ENCODE peak calls at places on chromosomes 13 and 19, in seven cellular contexts. One of them, this sample, is unnamed.

GRCh38 chr19:40177286-40178070 is 13.7 kb upstream of the MAP3K10 start:
- DNase-seq in breast epithelium: no peak
- DNase-seq in endothelial cell of umbilical vein: no peak
- DNase-seq in spleen: no peak
- DNase-seq in SK-N-SH: no peak
- DNase-seq in stomach: no peak
- DNase-seq in HCT116: no peak
- DNase-seq in this sample: no peak

GRCh38 chr19:36257512-36257876 is 42.6 kb downstream of the ZNF146 start:
- DNase-seq in breast epithelium: no peak
- DNase-seq in endothelial cell of umbilical vein: peak
- DNase-seq in spleen: no peak
- DNase-seq in SK-N-SH: peak
- DNase-seq in stomach: no peak
- DNase-seq in HCT116: no peak
- DNase-seq in this sample: no peak

GRCh38 chr19:47228168-47228936 is 2.6 kb downstream of the BBC3 start:
- DNase-seq in breast epithelium: peak
- DNase-seq in endothelial cell of umbilical vein: no peak
- DNase-seq in spleen: peak
- DNase-seq in SK-N-SH: peak
- DNase-seq in stomach: peak
- DNase-seq in HCT116: no peak
- DNase-seq in this sample: no peak

GRCh38 chr13:104949840-104950805 is 1585.3 kb downstream of the EFNB2 start:
- DNase-seq in breast epithelium: no peak
- DNase-seq in endothelial cell of umbilical vein: no peak
- DNase-seq in spleen: no peak
- DNase-seq in SK-N-SH: no peak
- DNase-seq in stomach: no peak
- DNase-seq in HCT116: no peak
- DNase-seq in this sample: no peak

GRCh38 chr13:40251343-40252032 is 415.0 kb downstream of the FOXO1 start:
- DNase-seq in breast epithelium: no peak
- DNase-seq in endothelial cell of umbilical vein: no peak
- DNase-seq in spleen: no peak
- DNase-seq in SK-N-SH: no peak
- DNase-seq in stomach: no peak
- DNase-seq in HCT116: no peak
- DNase-seq in this sample: peak

GRCh38 chr13:107968470-107968869 is 246.9 kb downstream of the LIG4 start:
- DNase-seq in breast epithelium: no peak
- DNase-seq in endothelial cell of umbilical vein: no peak
- DNase-seq in spleen: no peak
- DNase-seq in SK-N-SH: no peak
- DNase-seq in stomach: no peak
- DNase-seq in HCT116: no peak
- DNase-seq in this sample: no peak

GRCh38 chr19:584240-585001 is 5.3 kb upstream of the HCN2 start:
- DNase-seq in breast epithelium: no peak
- DNase-seq in endothelial cell of umbilical vein: peak
- DNase-seq in spleen: peak
- DNase-seq in SK-N-SH: peak
- DNase-seq in stomach: peak
- DNase-seq in HCT116: no peak
- DNase-seq in this sample: no peak

GRCh38 chr19:34017024-34017423 is 155.3 kb upstream of the LSM14A start:
- DNase-seq in breast epithelium: no peak
- DNase-seq in endothelial cell of umbilical vein: no peak
- DNase-seq in spleen: no peak
- DNase-seq in SK-N-SH: no peak
- DNase-seq in stomach: no peak
- DNase-seq in HCT116: peak
- DNase-seq in this sample: no peak

GRCh38 chr19:31356587-31357314 is 7.5 kb upstream of the TSHZ3 start:
- DNase-seq in breast epithelium: no peak
- DNase-seq in endothelial cell of umbilical vein: no peak
- DNase-seq in spleen: peak
- DNase-seq in SK-N-SH: peak
- DNase-seq in stomach: no peak
- DNase-seq in HCT116: no peak
- DNase-seq in this sample: no peak

GRCh38 chr19:54201980-54202379 is 1.3 kb downstream of the RPS9 start:
- DNase-seq in breast epithelium: no peak
- DNase-seq in endothelial cell of umbilical vein: no peak
- DNase-seq in spleen: peak
- DNase-seq in SK-N-SH: no peak
- DNase-seq in stomach: no peak
- DNase-seq in HCT116: no peak
- DNase-seq in this sample: no peak

GRCh38 chr19:18650048-18650435 is 13.2 kb downstream of the KLHL26 start:
- DNase-seq in breast epithelium: no peak
- DNase-seq in endothelial cell of umbilical vein: peak
- DNase-seq in spleen: no peak
- DNase-seq in SK-N-SH: no peak
- DNase-seq in stomach: no peak
- DNase-seq in HCT116: no peak
- DNase-seq in this sample: no peak

GRCh38 chr19:1836458-1837221 is 11.6 kb downstream of the REXO1 start:
- DNase-seq in breast epithelium: no peak
- DNase-seq in endothelial cell of umbilical vein: no peak
- DNase-seq in spleen: no peak
- DNase-seq in SK-N-SH: peak
- DNase-seq in stomach: no peak
- DNase-seq in HCT116: no peak
- DNase-seq in this sample: no peak

GRCh38 chr13:106695139-106695538 is 127.2 kb upstream of the ARGLU1 start:
- DNase-seq in breast epithelium: no peak
- DNase-seq in endothelial cell of umbilical vein: no peak
- DNase-seq in spleen: no peak
- DNase-seq in SK-N-SH: no peak
- DNase-seq in stomach: no peak
- DNase-seq in HCT116: no peak
- DNase-seq in this sample: no peak

GRCh38 chr19:10113592-10113963 is 2.1 kb downstream of the P2RY11 start:
- DNase-seq in breast epithelium: no peak
- DNase-seq in endothelial cell of umbilical vein: no peak
- DNase-seq in spleen: peak
- DNase-seq in SK-N-SH: peak
- DNase-seq in stomach: no peak
- DNase-seq in HCT116: no peak
- DNase-seq in this sample: no peak

GRCh38 chr13:113122571-113123225 is at the start of gene F10:
- DNase-seq in breast epithelium: no peak
- DNase-seq in endothelial cell of umbilical vein: no peak
- DNase-seq in spleen: peak
- DNase-seq in SK-N-SH: peak
- DNase-seq in stomach: peak
- DNase-seq in HCT116: peak
- DNase-seq in this sample: no peak

GRCh38 chr19:38478273-38478971 is 44.9 kb downstream of the RYR1 start:
- DNase-seq in breast epithelium: no peak
- DNase-seq in endothelial cell of umbilical vein: no peak
- DNase-seq in spleen: no peak
- DNase-seq in SK-N-SH: peak
- DNase-seq in stomach: no peak
- DNase-seq in HCT116: peak
- DNase-seq in this sample: no peak

GRCh38 chr13:77565635-77566034 is 30.1 kb downstream of the SCEL start:
- DNase-seq in breast epithelium: no peak
- DNase-seq in endothelial cell of umbilical vein: peak
- DNase-seq in spleen: no peak
- DNase-seq in SK-N-SH: peak
- DNase-seq in stomach: no peak
- DNase-seq in HCT116: peak
- DNase-seq in this sample: no peak

GRCh38 chr13:64410654-64411053 is 2819.5 kb downstream of the PCDH9 start:
- DNase-seq in breast epithelium: no peak
- DNase-seq in endothelial cell of umbilical vein: no peak
- DNase-seq in spleen: peak
- DNase-seq in SK-N-SH: no peak
- DNase-seq in stomach: no peak
- DNase-seq in HCT116: no peak
- DNase-seq in this sample: no peak

GRCh38 chr13:47679391-47679790 is 321.7 kb downstream of the SUCLA2 start:
- DNase-seq in breast epithelium: no peak
- DNase-seq in endothelial cell of umbilical vein: no peak
- DNase-seq in spleen: no peak
- DNase-seq in SK-N-SH: no peak
- DNase-seq in stomach: no peak
- DNase-seq in HCT116: no peak
- DNase-seq in this sample: no peak

GRCh38 chr19:44747739-44748425 is 626 bp upstream of the BCL3 start:
- DNase-seq in breast epithelium: peak
- DNase-seq in endothelial cell of umbilical vein: peak
- DNase-seq in spleen: peak
- DNase-seq in SK-N-SH: peak
- DNase-seq in stomach: peak
- DNase-seq in HCT116: no peak
- DNase-seq in this sample: no peak

GRCh38 chr19:3420909-3421619 is 54.7 kb downstream of the NFIC start:
- DNase-seq in breast epithelium: no peak
- DNase-seq in endothelial cell of umbilical vein: no peak
- DNase-seq in spleen: no peak
- DNase-seq in SK-N-SH: no peak
- DNase-seq in stomach: no peak
- DNase-seq in HCT116: no peak
- DNase-seq in this sample: no peak

GRCh38 chr19:39297931-39298634 is 1.9 kb downstream of the IFNL1 start:
- DNase-seq in breast epithelium: no peak
- DNase-seq in endothelial cell of umbilical vein: no peak
- DNase-seq in spleen: peak
- DNase-seq in SK-N-SH: no peak
- DNase-seq in stomach: peak
- DNase-seq in HCT116: no peak
- DNase-seq in this sample: no peak

GRCh38 chr19:38401148-38401547 is 1.7 kb upstream of the FAM98C start:
- DNase-seq in breast epithelium: no peak
- DNase-seq in endothelial cell of umbilical vein: peak
- DNase-seq in spleen: no peak
- DNase-seq in SK-N-SH: no peak
- DNase-seq in stomach: no peak
- DNase-seq in HCT116: no peak
- DNase-seq in this sample: no peak

DNA sequence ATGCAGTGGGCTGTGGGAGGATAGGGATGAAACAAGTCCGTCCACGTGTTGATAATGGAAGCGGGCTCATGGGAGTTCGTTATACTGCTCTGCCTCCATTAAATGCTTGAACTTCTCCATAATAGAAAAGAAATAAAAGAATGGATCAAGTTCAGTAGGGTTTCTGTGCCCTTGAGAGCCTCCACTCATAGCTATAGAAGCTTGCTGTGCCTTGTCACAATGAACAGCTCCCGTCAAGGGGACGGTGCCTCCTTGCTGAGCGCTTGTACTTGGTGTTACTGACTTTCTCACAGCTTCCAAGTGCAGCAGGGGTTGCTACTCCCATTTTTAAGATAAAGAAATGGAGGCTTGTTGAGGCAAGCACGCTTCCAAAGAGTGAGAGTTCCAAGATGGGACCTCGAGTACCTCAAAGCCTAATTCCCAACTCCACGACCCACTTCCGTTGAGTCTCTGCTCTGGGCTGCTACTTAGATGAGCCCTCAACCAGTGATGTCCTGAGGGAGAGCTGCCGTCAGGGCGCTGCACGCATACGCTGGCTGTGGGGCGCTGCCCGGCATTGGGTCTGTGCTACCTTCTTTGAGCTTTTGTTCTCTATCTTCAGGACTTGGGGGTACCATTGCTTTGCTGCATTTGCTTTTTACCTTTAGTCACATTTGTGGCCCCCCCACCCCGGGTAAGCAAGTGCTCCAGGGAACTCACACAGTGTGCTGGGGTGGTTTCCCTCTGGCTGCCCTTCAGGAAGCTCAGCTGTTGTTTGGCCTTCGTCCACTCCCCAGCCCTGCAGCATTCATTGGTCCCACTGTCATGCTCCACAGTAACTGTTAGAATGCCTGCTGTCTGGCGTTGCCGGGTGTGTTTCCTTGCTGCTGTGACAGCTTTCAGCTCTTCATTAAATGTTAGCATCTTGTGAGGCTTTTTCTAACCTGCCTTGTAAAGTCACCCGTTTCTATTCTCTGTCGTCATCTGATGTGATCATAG is 9.5 kb downstream of the SNRNP70 start:
- DNase-seq in breast epithelium: no peak
- DNase-seq in endothelial cell of umbilical vein: no peak
- DNase-seq in spleen: no peak
- DNase-seq in SK-N-SH: no peak
- DNase-seq in stomach: no peak
- DNase-seq in HCT116: no peak
- DNase-seq in this sample: no peak
- H3K4me3 ChIP-seq in breast epithelium: no peak
- H3K4me3 ChIP-seq in endothelial cell of umbilical vein: no peak
- H3K4me3 ChIP-seq in spleen: no peak
- H3K4me3 ChIP-seq in SK-N-SH: no peak
- H3K4me3 ChIP-seq in stomach: no peak
- H3K4me3 ChIP-seq in HCT116: no peak
- H3K4me3 ChIP-seq in this sample: no peak

DNA sequence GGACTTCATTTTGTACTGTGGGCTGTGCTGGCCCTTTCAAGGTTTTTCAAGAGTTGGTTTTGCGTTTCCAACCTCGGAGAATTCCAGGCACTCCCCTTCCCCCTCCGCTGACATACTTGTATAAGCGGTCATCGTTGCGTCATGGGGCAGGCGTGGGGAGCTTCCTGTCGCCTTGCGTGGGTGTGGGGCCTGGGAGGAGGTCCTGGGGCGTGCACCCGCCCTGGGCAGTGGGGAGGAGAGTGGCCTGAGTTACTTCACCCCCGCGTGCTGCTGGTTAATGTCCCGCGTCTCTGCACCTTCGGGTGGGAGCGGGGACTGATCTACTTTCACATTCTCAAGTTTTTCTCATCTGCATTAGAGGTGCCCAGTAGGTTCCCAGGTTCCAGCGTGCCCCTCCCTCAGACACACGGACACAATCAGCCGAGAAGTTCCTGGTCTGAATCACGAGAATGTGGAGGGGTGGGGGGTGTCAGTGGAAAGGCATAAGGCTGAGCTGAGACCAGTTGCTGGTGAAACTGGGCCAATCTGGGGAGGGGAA is 4.1 kb downstream of the IER2 start:
- DNase-seq in breast epithelium: peak
- DNase-seq in endothelial cell of umbilical vein: peak
- DNase-seq in spleen: peak
- DNase-seq in SK-N-SH: peak
- DNase-seq in stomach: peak
- DNase-seq in HCT116: no peak
- DNase-seq in this sample: peak
- TF ChIP-seq POLR2AphosphoS5 in breast epithelium: peak
- TF ChIP-seq POLR2AphosphoS5 in endothelial cell of umbilical vein: peak
- TF ChIP-seq POLR2AphosphoS5 in spleen: peak
- TF ChIP-seq POLR2AphosphoS5 in SK-N-SH: peak
- TF ChIP-seq POLR2AphosphoS5 in stomach: peak
- TF ChIP-seq POLR2AphosphoS5 in HCT116: peak
- TF ChIP-seq POLR2AphosphoS5 in this sample: peak

GRCh38 chr19:4815426-4816387 is 15.8 kb downstream of the TICAM1 start:
- DNase-seq in breast epithelium: peak
- DNase-seq in endothelial cell of umbilical vein: peak
- DNase-seq in spleen: peak
- DNase-seq in SK-N-SH: peak
- DNase-seq in stomach: peak
- DNase-seq in HCT116: peak
- DNase-seq in this sample: no peak
- H3K4me3 ChIP-seq in breast epithelium: peak
- H3K4me3 ChIP-seq in endothelial cell of umbilical vein: no peak
- H3K4me3 ChIP-seq in spleen: no peak
- H3K4me3 ChIP-seq in SK-N-SH: peak
- H3K4me3 ChIP-seq in stomach: peak
- H3K4me3 ChIP-seq in HCT116: no peak
- H3K4me3 ChIP-seq in this sample: no peak

GRCh38 chr19:15538774-15539173 is 30.4 kb downstream of the CYP4F22 start:
- DNase-seq in breast epithelium: no peak
- DNase-seq in endothelial cell of umbilical vein: no peak
- DNase-seq in spleen: no peak
- DNase-seq in SK-N-SH: no peak
- DNase-seq in stomach: no peak
- DNase-seq in HCT116: no peak
- DNase-seq in this sample: no peak
- TF ChIP-seq POLR2AphosphoS5 in breast epithelium: no peak
- TF ChIP-seq POLR2AphosphoS5 in endothelial cell of umbilical vein: no peak
- TF ChIP-seq POLR2AphosphoS5 in spleen: no peak
- TF ChIP-seq POLR2AphosphoS5 in SK-N-SH: no peak
- TF ChIP-seq POLR2AphosphoS5 in stomach: no peak
- TF ChIP-seq POLR2AphosphoS5 in HCT116: no peak
- TF ChIP-seq POLR2AphosphoS5 in this sample: no peak

This sample was measured in vagina.